ENCODE peak calls at places on chromosomes 4 and X, in five cellular contexts. I is breast epithelium; A is CD8-positive, alpha-beta memory T cell; H is OCI-LY7; M is gastrocnemius medialis. F is an unnamed sample.

GRCh38 chr4:48124870-48125269 is 9.2 kb downstream of the TXK start:
- DNase-seq in H (no peak), M (no peak), I (no peak), A (no peak), F (no peak)

GRCh38 chr4:125704726-125705125 is 390.0 kb downstream of the FAT4 start:
- DNase-seq in A (no peak), I (no peak), H (no peak), M (no peak), F (no peak)

GRCh38 chrX:29229802-29230201 is 642.6 kb downstream of the IL1RAPL1 start:
- DNase-seq in H (no peak), M (no peak), I (no peak), A (no peak), F (no peak)

GRCh38 chr4:119046263-119046662 is 89.4 kb upstream of the MYOZ2 start:
- DNase-seq in A (no peak), M (peak), I (no peak), H (no peak), F (no peak)

GRCh38 chr4:108058685-108059440 is 69.2 kb downstream of the HADH start:
- DNase-seq in A (no peak), I (no peak), H (no peak), M (no peak), F (no peak)

GRCh38 chr4:106803107-106803506 is 233.0 kb downstream of the DKK2 start:
- DNase-seq in I (no peak), M (no peak), A (no peak), H (no peak), F (no peak)

GRCh38 chr4:102429553-102429952 is 71.6 kb upstream of the NFKB1 start:
- DNase-seq in M (no peak), A (no peak), I (no peak), H (no peak), F (no peak)

GRCh38 chrX:9349572-9350259 is 115.1 kb upstream of the TBL1X start:
- DNase-seq in H (no peak), I (no peak), M (peak), A (no peak), F (peak)

GRCh38 chr4:156677136-156677535 is 294.5 kb downstream of the PDGFC start:
- DNase-seq in H (peak), M (no peak), A (no peak), I (no peak), F (no peak)

GRCh38 chr4:183591301-183591700 is 67.7 kb downstream of the RWDD4 start:
- DNase-seq in M (no peak), H (no peak), I (no peak), A (no peak), F (no peak)

GRCh38 chr4:98996056-98996941 is 778 bp downstream of the METAP1 start:
- DNase-seq in A (no peak), M (peak), H (peak), I (no peak), F (no peak)

GRCh38 chr4:100208459-100208858 is 18.2 kb upstream of the DDIT4L start:
- DNase-seq in I (no peak), H (no peak), A (no peak), M (no peak), F (no peak)

GRCh38 chr4:77170926-77171325 is 13.9 kb downstream of the CCNG2 start:
- DNase-seq in M (no peak), A (no peak), I (no peak), H (no peak), F (no peak)

GRCh38 chr4:138238521-138239292 is 3.4 kb downstream of the SLC7A11 start:
- DNase-seq in I (no peak), M (no peak), H (no peak), A (no peak), F (no peak)

GRCh38 chrX:48890934-48891401 is 6.6 kb downstream of the TIMM17B start:
- DNase-seq in I (no peak), M (no peak), A (peak), H (no peak), F (no peak)

GRCh38 chrX:50838820-50839600 is 25.0 kb upstream of the SHROOM4 start:
- DNase-seq in M (no peak), I (no peak), A (no peak), H (no peak), F (no peak)

GRCh38 chr4:158008551-158009218 is 164.1 kb downstream of the GASK1B start:
- DNase-seq in H (no peak), I (no peak), A (no peak), M (no peak), F (no peak)

GRCh38 chrX:103628386-103629290 is at the start of gene TCEAL1:
- DNase-seq in A (peak), H (peak), M (peak), I (peak), F (peak)

GRCh38 chr4:47686294-47686872 is 151.5 kb downstream of the CORIN start:
- DNase-seq in I (peak), A (peak), H (peak), M (no peak), F (no peak)

GRCh38 chrX:143306991-143307965 is 210.0 kb downstream of the SPANXN3 start:
- DNase-seq in H (no peak), M (no peak), A (no peak), I (no peak), F (no peak)

GRCh38 chr4:100870940-100871772 is 353.3 kb upstream of the EMCN start:
- DNase-seq in M (no peak), H (no peak), A (no peak), I (no peak), F (no peak)

GRCh38 chr4:167622481-167623240 is 388.4 kb upstream of the SPOCK3 start:
- DNase-seq in M (no peak), I (no peak), H (peak), A (no peak), F (peak)

GRCh38 chrX:143455045-143455444 is 62.2 kb downstream of the SPANXN3 start:
- DNase-seq in H (no peak), A (no peak), I (no peak), M (no peak), F (no peak)

GRCh38 chrX:107733686-107734085 is 41.9 kb downstream of the TSC22D3 start:
- DNase-seq in I (no peak), A (no peak), M (no peak), H (no peak), F (no peak)

GRCh38 chr4:55864577-55865223 is 11.3 kb downstream of the EXOC1 start:
- DNase-seq in I (no peak), M (no peak), A (no peak), H (no peak), F (no peak)

GRCh38 chr4:39056023-39056422 is 6.0 kb upstream of the KLHL5 start:
- DNase-seq in A (no peak), M (no peak), I (no peak), H (no peak), F (no peak)

GRCh38 chr4:39054497-39054896 is 7.5 kb upstream of the KLHL5 start:
- DNase-seq in I (no peak), M (no peak), H (no peak), A (no peak), F (no peak)

GRCh38 chr4:39051454-39051853 is 10.6 kb upstream of the KLHL5 start:
- DNase-seq in I (no peak), M (no peak), A (no peak), H (no peak), F (no peak)

GRCh38 chr4:39050590-39050989 is 11.4 kb upstream of the KLHL5 start:
- DNase-seq in A (no peak), I (no peak), M (no peak), H (no peak), F (no peak)

DNA sequence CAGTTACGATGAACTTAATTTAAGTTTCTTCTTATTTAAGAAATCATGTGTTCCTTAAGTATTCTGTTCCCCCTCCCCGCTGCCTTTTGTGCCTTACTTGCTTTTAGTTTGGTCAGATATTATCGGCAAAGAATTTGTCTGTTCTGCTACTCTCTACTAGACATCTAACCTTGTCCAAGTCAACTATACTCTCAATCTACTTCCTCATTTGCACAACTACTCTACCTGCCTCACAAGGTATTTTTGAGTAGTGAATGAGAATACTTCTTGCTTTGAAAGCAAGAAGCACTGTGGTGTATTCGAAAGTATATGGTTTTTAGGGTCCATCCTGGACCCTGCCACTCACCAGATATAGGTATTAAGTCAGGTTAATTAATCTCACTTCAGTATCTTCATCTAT is 8.0 kb upstream of the KLHL5 start:
- DNase-seq in I (no peak), H (no peak), A (no peak), M (no peak), F (no peak)
- H3K27ac ChIP-seq in I (no peak), H (no peak), A (no peak), M (no peak), F (no peak)

DNA sequence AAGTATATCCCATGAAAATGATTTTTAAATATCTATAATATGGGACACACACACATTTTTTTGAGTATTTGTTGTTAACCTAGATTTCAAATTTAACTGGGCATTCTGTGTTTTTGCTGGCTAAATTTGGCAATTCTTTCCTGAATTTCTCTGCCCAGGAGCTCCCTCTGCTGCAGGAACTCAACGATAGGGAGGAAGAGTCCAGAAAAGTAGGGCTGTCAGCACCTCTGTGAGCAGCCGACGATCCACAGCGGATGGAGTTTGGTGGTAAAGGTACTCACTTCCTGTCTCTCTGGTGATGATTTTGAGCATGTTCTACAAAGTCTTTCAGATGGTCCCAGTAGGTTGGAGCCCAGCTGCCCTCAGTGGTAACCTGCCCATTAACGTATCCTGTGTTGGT is 23.1 kb upstream of the TMEM184C start:
- DNase-seq in H (no peak), M (no peak), A (no peak), I (no peak), F (no peak)
- H3K27ac ChIP-seq in H (no peak), M (no peak), A (no peak), I (no peak), F (no peak)

GRCh38 chr4:73891326-73891725 is 22.1 kb downstream of the CXCL1 start:
- DNase-seq in M (no peak), I (no peak), A (no peak), H (no peak), F (no peak)
- H3K27ac ChIP-seq in M (no peak), I (no peak), A (no peak), H (no peak), F (no peak)

DNA sequence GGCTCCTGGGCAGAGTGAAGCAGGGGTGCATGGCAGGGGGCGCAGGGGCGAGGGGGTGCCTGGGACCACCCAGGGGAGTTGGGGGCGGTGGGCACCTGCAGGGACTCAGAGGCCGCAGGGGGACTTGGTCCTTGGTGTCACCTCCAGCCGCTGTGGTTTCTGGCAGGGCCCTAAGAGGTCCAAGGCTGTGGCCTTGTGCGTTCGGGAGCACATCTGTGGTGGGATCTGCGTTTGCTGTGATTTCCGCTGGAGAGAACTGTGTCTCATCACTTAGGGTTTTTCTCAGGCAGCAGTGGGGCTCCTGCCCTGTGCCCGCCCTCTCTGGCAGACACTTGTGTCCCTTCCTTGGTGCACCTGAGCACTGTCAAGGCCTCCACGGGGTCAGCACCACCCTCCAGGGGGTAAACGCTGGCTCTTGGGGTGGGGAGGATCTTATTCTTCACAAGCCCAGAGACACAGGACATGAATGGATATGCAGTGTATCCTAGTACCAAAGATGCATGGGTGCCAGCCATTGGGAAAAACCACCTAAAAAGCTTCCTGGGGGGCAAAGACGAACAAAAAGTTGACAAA is 66.5 kb downstream of the ACOX3 start:
- DNase-seq in H (no peak), I (no peak), M (no peak), A (no peak), F (no peak)
- H3K27ac ChIP-seq in H (no peak), I (no peak), M (no peak), A (no peak), F (no peak)

DNA sequence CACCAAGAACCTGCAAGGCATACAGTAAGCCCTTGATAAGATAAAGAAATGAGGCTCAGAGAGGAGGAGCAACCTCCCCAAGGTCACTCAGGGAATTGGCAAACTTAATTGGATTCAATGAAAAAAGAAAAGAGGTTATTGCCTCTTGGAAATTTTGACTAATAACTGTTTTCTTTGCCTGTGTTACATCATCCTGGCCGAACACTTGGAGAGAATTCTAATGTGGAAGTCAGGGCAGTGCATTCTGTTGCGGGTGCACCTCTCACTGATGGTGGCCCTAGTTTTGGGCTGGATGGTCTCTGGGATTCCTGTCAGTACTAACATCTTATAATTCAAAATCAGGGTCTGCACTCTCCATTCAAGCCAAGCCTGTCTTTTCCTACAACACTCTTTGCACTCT is 186.2 kb upstream of the BCOR start:
- DNase-seq in M (no peak), I (no peak), A (no peak), H (no peak), F (no peak)
- H3K27ac ChIP-seq in M (no peak), I (no peak), A (no peak), H (no peak), F (no peak)

GRCh38 chrX:22109442-22109841 is 77.3 kb downstream of the PHEX start:
- DNase-seq in M (no peak), I (no peak), H (no peak), A (no peak), F (no peak)
- H3K27ac ChIP-seq in M (no peak), I (no peak), H (no peak), A (no peak), F (no peak)

DNA sequence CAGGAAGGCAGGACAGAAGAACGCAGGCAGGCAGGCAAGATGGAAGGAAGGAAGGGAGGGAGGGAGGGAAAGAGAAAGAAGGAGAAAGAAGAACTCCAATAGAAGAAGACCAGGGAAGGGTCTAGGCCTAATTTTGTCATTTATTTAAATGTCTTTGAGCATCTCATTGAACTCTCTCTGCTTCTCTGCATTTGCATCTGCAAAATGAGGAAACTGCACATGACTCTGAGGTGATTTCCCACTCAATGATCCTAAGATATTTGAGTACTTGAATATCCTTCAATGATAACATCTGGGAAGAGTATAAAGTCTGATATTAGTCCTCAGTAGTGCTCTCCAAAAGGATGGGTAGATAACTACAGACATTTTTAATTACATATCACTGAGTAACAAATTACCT is 33.1 kb upstream of the RBPJ start:
- DNase-seq in A (no peak), I (no peak), H (no peak), M (no peak), F (no peak)
- H3K27ac ChIP-seq in A (no peak), I (no peak), H (no peak), M (no peak), F (no peak)

DNA sequence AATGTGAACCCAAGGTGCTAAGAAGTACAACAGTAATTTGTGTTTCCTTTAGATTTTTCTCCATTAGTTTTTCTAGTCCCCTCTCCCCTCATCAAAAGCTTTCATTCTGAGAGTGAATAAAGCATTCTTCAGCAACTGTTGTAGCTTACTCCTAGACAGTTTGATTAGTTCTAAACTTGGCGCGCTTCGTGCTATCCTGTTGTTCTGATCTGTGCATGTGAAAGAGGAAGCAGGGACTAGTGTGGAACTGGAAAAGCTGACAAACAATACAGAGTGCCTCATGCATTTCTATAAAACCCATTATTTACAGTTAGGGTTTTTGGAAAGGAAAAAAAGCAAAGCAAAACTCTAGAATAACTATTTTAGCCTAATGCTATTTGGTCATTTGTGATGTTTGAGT is 556.9 kb upstream of the SLIT2 start:
- DNase-seq in A (no peak), I (no peak), M (no peak), H (peak), F (no peak)
- H3K27ac ChIP-seq in A (no peak), I (no peak), M (no peak), H (no peak), F (no peak)

GRCh38 chr4:3389186-3389878 is 52.4 kb upstream of the HGFAC start:
- DNase-seq in I (no peak), H (no peak), M (no peak), A (no peak), F (no peak)

GRCh38 chr4:3387154-3387942 is 54.4 kb upstream of the HGFAC start:
- DNase-seq in I (no peak), H (peak), A (no peak), M (no peak), F (no peak)

GRCh38 chr4:3388461-3389185 is 53.1 kb upstream of the HGFAC start:
- DNase-seq in M (no peak), I (no peak), A (no peak), H (no peak), F (no peak)

GRCh38 chr4:3386486-3386885 is 55.3 kb upstream of the HGFAC start:
- DNase-seq in A (no peak), I (no peak), H (no peak), M (no peak), F (no peak)

DNA sequence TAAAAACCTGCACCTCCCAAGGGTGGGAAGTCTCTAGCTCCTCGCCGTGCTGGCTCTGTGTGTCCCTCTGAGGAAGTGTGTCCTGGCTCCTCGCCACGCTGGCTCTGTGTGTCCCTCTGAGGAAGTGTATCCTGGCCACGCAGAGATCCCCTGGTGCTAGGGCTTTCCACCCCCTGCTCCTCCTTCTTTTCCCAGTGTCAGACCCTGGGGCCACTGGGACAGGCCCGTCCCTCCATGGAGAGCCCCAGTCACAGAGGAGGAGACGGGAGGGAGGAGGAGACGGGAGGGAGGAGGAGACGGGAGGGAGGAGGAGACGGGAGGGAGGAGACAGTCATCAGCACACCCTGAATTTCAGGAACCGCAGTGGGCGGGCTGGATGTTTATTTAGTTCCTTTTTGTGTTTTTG is 53.8 kb upstream of the HGFAC start:
- DNase-seq in A (no peak), M (peak), H (no peak), I (peak), F (peak)
- H3K27ac ChIP-seq in A (no peak), M (peak), H (peak), I (peak), F (peak)

GRCh38 chr4:95545526-95545925 is 3.2 kb downstream of the UNC5C start:
- DNase-seq in A (no peak), H (no peak), I (no peak), M (no peak), F (no peak)
- H3K27ac ChIP-seq in A (no peak), H (no peak), I (no peak), M (no peak), F (peak)

F was measured in substantia nigra.